ENCODE peak calls at places on chromosomes 4 and X, in ten cellular contexts. One of them, this sample, is unnamed.

GRCh38 chr4:154361450-154361849 is 130.1 kb downstream of the DCHS2 start:
- DNase-seq in endothelial cell of umbilical vein: no peak
- DNase-seq in hepatocyte: no peak
- DNase-seq in PC-9: no peak
- DNase-seq in K562: no peak
- DNase-seq in GM23338: no peak
- DNase-seq in GM23248: no peak
- DNase-seq in HCT116: no peak
- DNase-seq in PC-3: no peak
- DNase-seq in mammary epithelial cell: no peak
- DNase-seq in this sample: no peak

GRCh38 chr4:56979674-56980073 is 978 bp downstream of the POLR2B start:
- DNase-seq in endothelial cell of umbilical vein: peak; percentile 44
- DNase-seq in K562: peak; percentile 72
- DNase-seq in PC-3: peak; percentile 33
- DNase-seq in mammary epithelial cell: peak; percentile 32
- DNase-seq in hepatocyte: peak; percentile 48
- DNase-seq in HCT116: no peak
- DNase-seq in GM23338: peak; percentile 46
- DNase-seq in PC-9: no peak
- DNase-seq in GM23248: peak; percentile 69
- DNase-seq in this sample: no peak

GRCh38 chr4:170242471-170242870 is 152.7 kb upstream of the AADAT start:
- DNase-seq in PC-9: no peak
- DNase-seq in GM23338: no peak
- DNase-seq in K562: no peak
- DNase-seq in GM23248: peak; percentile 0
- DNase-seq in HCT116: no peak
- DNase-seq in hepatocyte: no peak
- DNase-seq in mammary epithelial cell: peak; percentile 84
- DNase-seq in PC-3: no peak
- DNase-seq in endothelial cell of umbilical vein: no peak
- DNase-seq in this sample: peak; percentile 29

GRCh38 chrX:5730561-5730960 is 498.1 kb downstream of the NLGN4X start:
- DNase-seq in GM23248: no peak
- DNase-seq in HCT116: no peak
- DNase-seq in mammary epithelial cell: peak; percentile 37
- DNase-seq in endothelial cell of umbilical vein: no peak
- DNase-seq in GM23338: no peak
- DNase-seq in hepatocyte: no peak
- DNase-seq in PC-3: no peak
- DNase-seq in K562: no peak
- DNase-seq in PC-9: no peak
- DNase-seq in this sample: peak; percentile 15

GRCh38 chrX:97310373-97310772 is 426.7 kb downstream of the RPA4 start:
- DNase-seq in hepatocyte: no peak
- DNase-seq in HCT116: no peak
- DNase-seq in PC-3: peak; percentile 70
- DNase-seq in K562: peak; percentile 3
- DNase-seq in GM23248: no peak
- DNase-seq in mammary epithelial cell: peak; percentile 18
- DNase-seq in GM23338: peak; percentile 87
- DNase-seq in PC-9: peak; percentile 71
- DNase-seq in endothelial cell of umbilical vein: no peak
- DNase-seq in this sample: peak; percentile 20

GRCh38 chrX:13658602-13659001 is 5.7 kb downstream of the TCEANC start:
- DNase-seq in K562: peak; percentile 58
- DNase-seq in PC-9: peak; percentile 52
- DNase-seq in mammary epithelial cell: peak; percentile 51
- DNase-seq in GM23338: peak; percentile 65
- DNase-seq in PC-3: peak; percentile 75
- DNase-seq in hepatocyte: peak; percentile 60
- DNase-seq in HCT116: peak; percentile 35
- DNase-seq in GM23248: peak; percentile 67
- DNase-seq in endothelial cell of umbilical vein: peak; percentile 52
- DNase-seq in this sample: no peak

GRCh38 chr4:24659241-24659961 is 75.0 kb upstream of the DHX15 start:
- DNase-seq in endothelial cell of umbilical vein: no peak
- DNase-seq in hepatocyte: no peak
- DNase-seq in HCT116: no peak
- DNase-seq in mammary epithelial cell: no peak
- DNase-seq in PC-9: peak; percentile 54
- DNase-seq in PC-3: peak; percentile 50
- DNase-seq in GM23248: peak; percentile 3
- DNase-seq in K562: no peak
- DNase-seq in GM23338: peak; percentile 82
- DNase-seq in this sample: peak; percentile 7

GRCh38 chr4:5142726-5143125 is 91.4 kb downstream of the STK32B start:
- DNase-seq in mammary epithelial cell: peak; percentile 12
- DNase-seq in endothelial cell of umbilical vein: peak; percentile 53
- DNase-seq in PC-3: peak; percentile 40
- DNase-seq in GM23338: peak; percentile 85
- DNase-seq in PC-9: no peak
- DNase-seq in HCT116: peak; percentile 16
- DNase-seq in hepatocyte: peak; percentile 63
- DNase-seq in K562: peak; percentile 51
- DNase-seq in GM23248: peak; percentile 75
- DNase-seq in this sample: peak; percentile 25

GRCh38 chr4:69092190-69092589 is 4.1 kb upstream of the UGT2B7 start:
- DNase-seq in GM23248: peak; percentile 50
- DNase-seq in HCT116: no peak
- DNase-seq in PC-3: peak; percentile 87
- DNase-seq in K562: no peak
- DNase-seq in GM23338: no peak
- DNase-seq in endothelial cell of umbilical vein: peak; percentile 78
- DNase-seq in PC-9: no peak
- DNase-seq in mammary epithelial cell: peak; percentile 66
- DNase-seq in hepatocyte: no peak
- DNase-seq in this sample: peak; percentile 81

GRCh38 chr4:110611968-110612447 is 10.9 kb downstream of the PITX2 start:
- DNase-seq in endothelial cell of umbilical vein: no peak
- DNase-seq in PC-9: no peak
- DNase-seq in GM23248: no peak
- DNase-seq in HCT116: no peak
- DNase-seq in GM23338: peak; percentile 48
- DNase-seq in mammary epithelial cell: no peak
- DNase-seq in PC-3: no peak
- DNase-seq in K562: no peak
- DNase-seq in hepatocyte: no peak
- DNase-seq in this sample: no peak

GRCh38 chrX:46837543-46838481 is 969 bp downstream of the RP2 start:
- DNase-seq in K562: no peak
- DNase-seq in HCT116: no peak
- DNase-seq in endothelial cell of umbilical vein: peak; percentile 43
- DNase-seq in hepatocyte: peak; percentile 19
- DNase-seq in PC-9: peak; percentile 63
- DNase-seq in GM23338: no peak
- DNase-seq in mammary epithelial cell: peak; percentile 59
- DNase-seq in PC-3: peak; percentile 55
- DNase-seq in GM23248: peak; percentile 63
- DNase-seq in this sample: peak; percentile 25

GRCh38 chrX:46838482-46838857 is 1.6 kb downstream of the RP2 start:
- DNase-seq in HCT116: no peak
- DNase-seq in GM23338: no peak
- DNase-seq in hepatocyte: no peak
- DNase-seq in endothelial cell of umbilical vein: no peak
- DNase-seq in PC-9: no peak
- DNase-seq in PC-3: no peak
- DNase-seq in K562: no peak
- DNase-seq in mammary epithelial cell: no peak
- DNase-seq in GM23248: peak; percentile 50
- DNase-seq in this sample: no peak

GRCh38 chrX:46836701-46837542 is at the start of gene RP2:
- DNase-seq in hepatocyte: peak; percentile 93
- DNase-seq in HCT116: peak; percentile 83
- DNase-seq in PC-9: peak; percentile 83
- DNase-seq in endothelial cell of umbilical vein: peak; percentile 96
- DNase-seq in GM23338: peak; percentile 92
- DNase-seq in K562: peak; percentile 87
- DNase-seq in mammary epithelial cell: peak; percentile 91
- DNase-seq in PC-3: peak; percentile 94
- DNase-seq in GM23248: peak; percentile 95
- DNase-seq in this sample: peak; percentile 91

GRCh38 chrX:46840946-46841740 is 4.3 kb downstream of the RP2 start:
- DNase-seq in PC-3: no peak
- DNase-seq in mammary epithelial cell: peak; percentile 24
- DNase-seq in PC-9: no peak
- DNase-seq in HCT116: no peak
- DNase-seq in GM23248: peak; percentile 46
- DNase-seq in K562: no peak
- DNase-seq in endothelial cell of umbilical vein: peak; percentile 21
- DNase-seq in hepatocyte: no peak
- DNase-seq in GM23338: no peak
- DNase-seq in this sample: no peak

GRCh38 chrX:46838974-46839480 is 2.2 kb downstream of the RP2 start:
- DNase-seq in K562: no peak
- DNase-seq in PC-3: no peak
- DNase-seq in hepatocyte: no peak
- DNase-seq in GM23248: peak; percentile 36
- DNase-seq in PC-9: no peak
- DNase-seq in mammary epithelial cell: no peak
- DNase-seq in endothelial cell of umbilical vein: no peak
- DNase-seq in GM23338: no peak
- DNase-seq in HCT116: no peak
- DNase-seq in this sample: no peak
- H3K79me2 ChIP-seq in K562: peaks cover 35% of the 10 kb centered on the region
- H3K79me2 ChIP-seq in PC-3: peaks cover 66% of the 10 kb centered on the region
- H3K79me2 ChIP-seq in hepatocyte: peaks cover 52% of the 10 kb centered on the region
- H3K79me2 ChIP-seq in GM23248: peaks cover 65% of the 10 kb centered on the region
- H3K79me2 ChIP-seq in PC-9: peaks cover 52% of the 10 kb centered on the region
- H3K79me2 ChIP-seq in mammary epithelial cell: peaks cover 60% of the 10 kb centered on the region
- H3K79me2 ChIP-seq in endothelial cell of umbilical vein: peaks cover 60% of the 10 kb centered on the region
- H3K79me2 ChIP-seq in GM23338: peaks cover 39% of the 10 kb centered on the region
- H3K79me2 ChIP-seq in HCT116: peaks cover 27% of the 10 kb centered on the region
- H3K79me2 ChIP-seq in this sample: peaks cover 61% of the 10 kb centered on the region

DNA sequence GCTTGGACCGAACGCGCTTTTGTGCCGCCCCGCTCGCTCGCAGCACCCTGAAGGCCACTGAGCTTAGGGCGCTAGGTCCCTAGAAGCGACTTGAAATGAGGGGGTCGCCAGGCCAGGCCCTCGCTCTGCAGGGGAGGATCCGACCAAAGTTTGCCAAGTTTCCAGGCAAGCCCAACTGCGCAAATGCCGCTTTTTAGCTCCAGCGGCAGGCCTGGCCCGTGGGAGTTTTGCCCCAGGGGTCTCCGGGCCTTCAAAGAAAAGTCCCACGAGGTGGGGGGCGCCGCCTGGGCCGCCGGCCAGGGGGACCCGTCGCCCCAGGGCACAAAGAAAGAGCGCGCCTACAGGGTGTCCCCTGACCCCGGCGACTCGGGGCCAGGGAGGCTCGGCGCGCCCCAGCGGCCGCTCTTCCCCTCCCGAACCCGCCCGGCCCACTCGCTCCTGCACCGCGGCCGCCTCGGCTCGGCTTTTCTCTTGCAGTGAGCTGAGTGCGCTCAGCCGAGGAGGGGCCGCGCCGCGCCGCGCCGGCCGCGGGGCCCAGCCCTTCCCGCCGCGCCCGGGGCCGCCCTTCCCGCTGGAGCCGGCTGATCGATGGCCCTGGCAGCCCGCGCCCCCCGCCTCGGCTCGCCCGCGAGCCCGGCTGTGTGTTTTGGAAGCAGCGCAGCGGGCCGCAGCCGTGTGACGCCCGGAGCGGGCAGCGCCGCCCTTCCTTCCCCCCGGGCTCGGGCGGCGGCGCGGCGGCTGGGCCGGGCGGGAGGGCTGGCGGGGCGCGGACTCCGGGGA is 788 bp upstream of the KLF3 start:
- DNase-seq in mammary epithelial cell: no peak
- DNase-seq in PC-9: peak; percentile 49
- DNase-seq in GM23248: peak; percentile 60
- DNase-seq in GM23338: peak; percentile 72
- DNase-seq in PC-3: no peak
- DNase-seq in K562: peak; percentile 48
- DNase-seq in hepatocyte: no peak
- DNase-seq in endothelial cell of umbilical vein: peak; percentile 75
- DNase-seq in HCT116: no peak
- DNase-seq in this sample: no peak
- TF ChIP-seq EZH2 in mammary epithelial cell: no peak
- TF ChIP-seq EZH2 in PC-9: no peak
- TF ChIP-seq EZH2 in GM23248: no peak
- TF ChIP-seq EZH2 in GM23338: no peak
- TF ChIP-seq EZH2 in PC-3: no peak
- TF ChIP-seq EZH2 in K562: no peak
- TF ChIP-seq EZH2 in hepatocyte: no peak
- TF ChIP-seq EZH2 in endothelial cell of umbilical vein: no peak
- TF ChIP-seq EZH2 in HCT116: no peak
- TF ChIP-seq EZH2 in this sample: no peak

DNA sequence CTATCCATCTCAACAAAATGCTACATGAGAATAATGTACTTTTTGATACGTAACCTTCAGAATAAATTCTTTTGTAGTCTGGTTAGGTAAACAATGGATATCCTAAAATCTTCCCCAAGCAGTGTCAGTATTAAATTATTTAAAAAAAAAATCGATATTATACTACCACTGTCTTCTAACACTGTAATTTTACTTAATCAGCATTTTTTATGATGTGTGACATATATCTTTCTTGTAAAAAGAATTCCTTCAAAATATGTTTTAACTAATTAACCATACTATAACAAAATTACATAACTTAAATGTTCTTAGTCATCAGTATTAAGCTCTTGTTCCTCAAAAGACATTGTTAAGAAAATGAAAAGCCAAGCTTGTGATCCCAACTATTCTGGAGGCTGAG is 12.5 kb downstream of the OTUD4 start:
- DNase-seq in endothelial cell of umbilical vein: no peak
- DNase-seq in PC-3: no peak
- DNase-seq in K562: no peak
- DNase-seq in hepatocyte: no peak
- DNase-seq in GM23338: no peak
- DNase-seq in GM23248: no peak
- DNase-seq in HCT116: no peak
- DNase-seq in mammary epithelial cell: no peak
- DNase-seq in PC-9: no peak
- DNase-seq in this sample: no peak
- H3K79me2 ChIP-seq in endothelial cell of umbilical vein: peaks cover 55% of the 10 kb centered on the region
- H3K79me2 ChIP-seq in PC-3: peaks cover 34% of the 10 kb centered on the region
- H3K79me2 ChIP-seq in K562: peaks cover 44% of the 10 kb centered on the region
- H3K79me2 ChIP-seq in hepatocyte: peaks cover 56% of the 10 kb centered on the region
- H3K79me2 ChIP-seq in GM23338: peaks cover 68% of the 10 kb centered on the region
- H3K79me2 ChIP-seq in GM23248: peaks cover 84% of the 10 kb centered on the region
- H3K79me2 ChIP-seq in HCT116: peaks cover 74% of the 10 kb centered on the region
- H3K79me2 ChIP-seq in mammary epithelial cell: peaks cover 54% of the 10 kb centered on the region
- H3K79me2 ChIP-seq in PC-9: peaks cover 19% of the 10 kb centered on the region
- H3K79me2 ChIP-seq in this sample: peaks cover 51% of the 10 kb centered on the region

DNA sequence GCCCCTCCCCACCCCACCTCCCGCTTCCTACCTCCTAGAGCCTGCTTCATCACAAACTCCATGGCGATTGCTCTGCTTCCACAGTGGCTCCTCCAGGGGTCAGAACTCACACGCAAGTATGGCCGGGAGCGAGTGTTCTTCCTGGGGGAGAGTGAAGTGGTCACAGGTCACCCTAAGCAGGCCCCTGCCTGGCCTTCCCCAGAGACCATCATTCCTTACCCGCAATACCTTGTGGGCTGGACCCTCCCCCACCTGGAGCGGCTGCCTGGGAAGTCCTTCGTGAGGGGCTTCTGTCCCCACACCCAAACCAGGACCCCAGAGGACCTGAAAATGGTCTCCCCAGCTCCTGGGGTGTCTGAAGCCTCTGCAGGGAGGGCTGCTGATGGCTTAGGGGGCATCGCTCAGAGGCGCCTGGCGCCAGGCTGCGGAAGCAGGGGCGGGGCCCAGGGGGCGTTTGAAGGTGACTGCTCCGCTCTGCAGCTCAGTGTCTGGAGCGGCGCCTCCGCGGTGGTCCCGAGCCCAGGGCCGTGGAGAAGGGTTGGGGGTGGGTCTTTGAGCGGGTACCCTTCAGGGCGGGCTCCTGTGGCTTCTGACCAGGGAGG is 1.4 kb downstream of the CPLX1 start:
- DNase-seq in PC-9: no peak
- DNase-seq in mammary epithelial cell: no peak
- DNase-seq in K562: no peak
- DNase-seq in endothelial cell of umbilical vein: no peak
- DNase-seq in PC-3: no peak
- DNase-seq in HCT116: no peak
- DNase-seq in GM23338: peak; percentile 43
- DNase-seq in hepatocyte: no peak
- DNase-seq in GM23248: no peak
- DNase-seq in this sample: no peak
- TF ChIP-seq EZH2 in PC-9: no peak
- TF ChIP-seq EZH2 in mammary epithelial cell: no peak
- TF ChIP-seq EZH2 in K562: no peak
- TF ChIP-seq EZH2 in endothelial cell of umbilical vein: peak; percentile 10
- TF ChIP-seq EZH2 in PC-3: no peak
- TF ChIP-seq EZH2 in HCT116: no peak
- TF ChIP-seq EZH2 in GM23338: no peak
- TF ChIP-seq EZH2 in hepatocyte: no peak
- TF ChIP-seq EZH2 in GM23248: no peak
- TF ChIP-seq EZH2 in this sample: peak; percentile 50

This sample was measured in astrocyte.